ENCODE peak calls at places on chromosomes 3 and 15, in six cellular contexts. U, M, F, Y, I and S are unnamed samples.

GRCh38 chr15:73333001-73333400 is 35.8 kb downstream of the HCN4 start:
- DNase-seq in I (no peak), U (no peak), Y (no peak), F (no peak), M (no peak), S (no peak)

GRCh38 chr3:64594129-64594528 is 93.7 kb downstream of the ADAMTS9 start:
- DNase-seq in U (no peak), Y (no peak), I (no peak), F (no peak), M (no peak), S (peak; percentile 10)

GRCh38 chr15:85316244-85316934 is 64.0 kb upstream of the AKAP13 start:
- DNase-seq in Y (no peak), F (no peak), M (no peak), U (peak; percentile 46), I (peak; percentile 49), S (no peak)

GRCh38 chr3:196064006-196064405 is 17.9 kb downstream of the TFRC start:
- DNase-seq in F (no peak), U (peak; percentile 18), I (peak; percentile 26), M (no peak), Y (no peak), S (no peak)

GRCh38 chr15:61889706-61890105 is 170.5 kb downstream of the VPS13C start:
- DNase-seq in F (no peak), M (no peak), U (no peak), Y (no peak), I (no peak), S (no peak)

GRCh38 chr15:67189326-67190051 is 65.0 kb downstream of the AAGAB start:
- DNase-seq in M (no peak), Y (peak; percentile 66), F (peak; percentile 93), U (peak; percentile 59), I (no peak), S (no peak)

GRCh38 chr3:138479355-138479964 is 45.0 kb downstream of the ESYT3 start:
- DNase-seq in Y (no peak), I (peak; percentile 12), F (no peak), U (peak; percentile 22), M (peak; percentile 44), S (peak; percentile 88)

GRCh38 chr15:101204744-101205535 is 46.9 kb downstream of the CHSY1 start:
- DNase-seq in U (peak; percentile 93), F (no peak), Y (no peak), M (no peak), I (peak; percentile 21), S (no peak)

GRCh38 chr15:101244889-101245668 is 6.8 kb downstream of the CHSY1 start:
- DNase-seq in Y (no peak), M (no peak), F (no peak), U (no peak), I (no peak), S (no peak)

GRCh38 chr3:185653949-185654757 is 68.1 kb downstream of the SENP2 start:
- DNase-seq in I (peak; percentile 66), M (no peak), F (no peak), Y (no peak), U (no peak), S (no peak)

GRCh38 chr3:31858439-31858838 is 122.6 kb downstream of the OSBPL10 start:
- DNase-seq in M (peak; percentile 17), U (no peak), I (no peak), Y (no peak), F (no peak), S (peak; percentile 87)

GRCh38 chr3:187046033-187046432 is 93.3 kb downstream of the RPL39L start:
- DNase-seq in F (no peak), M (no peak), U (no peak), I (no peak), Y (no peak), S (no peak)
- H3K4me3 ChIP-seq in F (no peak overlapping the region), M (no peak overlapping the region), U (no peak overlapping the region), I (no peak overlapping the region), Y (no peak overlapping the region), S (no peak overlapping the region)

GRCh38 chr15:78034495-78035191 is 42.9 kb downstream of the TBC1D2B start:
- DNase-seq in U (no peak), F (no peak), Y (peak; percentile 66), M (peak; percentile 87), I (no peak), S (no peak)
- H3K4me3 ChIP-seq in U (no peak overlapping the region), F (no peak overlapping the region), Y (no peak overlapping the region), M (peak overlapping the region; percentile 44), I (no peak overlapping the region), S (no peak overlapping the region)

DNA sequence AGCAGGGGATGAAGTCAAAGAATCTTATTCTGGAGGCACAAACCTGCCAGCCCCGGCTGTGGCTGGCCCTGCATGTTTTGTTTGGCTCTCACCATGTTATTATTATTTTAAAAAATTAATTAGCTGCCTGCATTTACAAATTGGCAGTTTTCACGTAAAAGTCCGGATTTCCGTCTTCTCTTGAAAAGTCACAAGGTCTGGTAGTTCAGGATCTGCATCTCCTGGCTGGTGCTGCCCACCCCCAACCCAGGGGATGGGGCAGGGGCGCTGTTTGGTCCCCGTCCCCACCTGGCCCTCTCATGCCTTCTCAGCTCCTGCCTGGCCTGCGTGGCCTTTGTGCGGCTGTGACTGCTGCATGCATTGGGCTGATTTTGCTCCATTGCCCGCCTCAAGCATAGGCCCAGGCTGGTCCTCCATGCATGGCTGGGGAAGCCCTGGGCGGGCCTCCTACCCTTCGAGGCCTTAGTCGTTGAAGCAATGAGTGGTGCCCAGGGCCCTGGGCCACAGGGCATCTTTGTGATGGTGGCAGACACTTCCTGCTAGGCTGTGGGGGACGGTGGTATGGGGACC is 2.0 kb downstream of the FBLN2 start:
- DNase-seq in Y (no peak), M (no peak), F (no peak), U (no peak), I (no peak), S (no peak)
- H3K4me3 ChIP-seq in Y (no peak overlapping the region), M (no peak overlapping the region), F (peak overlapping the region; percentile 55), U (peak overlapping the region; percentile 64), I (no peak overlapping the region), S (no peak overlapping the region)

GRCh38 chr3:15271785-15272381 is 60.5 kb downstream of the SH3BP5 start:
- DNase-seq in I (no peak), Y (peak; percentile 47), F (no peak), U (no peak), M (no peak), S (no peak)

GRCh38 chr3:15271030-15271429 is 61.4 kb downstream of the SH3BP5 start:
- DNase-seq in F (no peak), Y (no peak), U (no peak), I (no peak), M (no peak), S (no peak)

GRCh38 chr3:15268033-15268631 is 62.1 kb downstream of the CAPN7 start:
- DNase-seq in F (peak; percentile 88), Y (peak; percentile 86), U (peak; percentile 82), M (peak; percentile 83), I (peak; percentile 63), S (peak; percentile 92)

GRCh38 chr3:15267502-15267901 is 61.5 kb downstream of the CAPN7 start:
- DNase-seq in U (no peak), M (no peak), I (no peak), Y (no peak), F (no peak), S (no peak)

GRCh38 chr3:15269091-15269989 is 63.0 kb downstream of the SH3BP5 start:
- DNase-seq in U (peak; percentile 90), Y (peak; percentile 71), M (no peak), F (peak; percentile 90), I (peak; percentile 94), S (no peak)
- H3K4me3 ChIP-seq in U (no peak overlapping the region), Y (no peak overlapping the region), M (no peak overlapping the region), F (no peak overlapping the region), I (no peak overlapping the region), S (no peak overlapping the region)

DNA sequence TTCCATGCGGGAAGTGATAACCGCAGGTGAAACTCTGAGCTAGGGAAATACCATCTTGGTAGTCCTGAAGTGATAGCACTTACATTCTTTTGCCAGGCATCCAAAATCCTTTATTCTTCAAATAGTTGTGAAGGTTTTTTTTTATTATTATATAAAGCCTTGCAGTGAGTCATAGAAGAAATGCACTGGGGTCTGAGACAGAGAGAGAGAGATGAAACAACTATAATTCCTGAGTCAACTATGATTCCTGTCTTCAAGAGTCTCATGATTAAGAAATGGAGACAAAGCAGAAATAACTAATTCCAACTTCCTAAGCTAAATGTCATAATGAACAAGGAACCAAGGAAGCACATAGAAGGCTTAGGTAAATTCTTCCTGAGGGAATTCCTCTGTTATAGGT is 495.6 kb downstream of the LPP start:
- DNase-seq in M (no peak), U (peak; percentile 46), Y (no peak), I (peak; percentile 69), F (no peak), S (no peak)
- H3K4me3 ChIP-seq in M (no peak overlapping the region), U (no peak overlapping the region), Y (no peak overlapping the region), I (no peak overlapping the region), F (no peak overlapping the region), S (no peak overlapping the region)

DNA sequence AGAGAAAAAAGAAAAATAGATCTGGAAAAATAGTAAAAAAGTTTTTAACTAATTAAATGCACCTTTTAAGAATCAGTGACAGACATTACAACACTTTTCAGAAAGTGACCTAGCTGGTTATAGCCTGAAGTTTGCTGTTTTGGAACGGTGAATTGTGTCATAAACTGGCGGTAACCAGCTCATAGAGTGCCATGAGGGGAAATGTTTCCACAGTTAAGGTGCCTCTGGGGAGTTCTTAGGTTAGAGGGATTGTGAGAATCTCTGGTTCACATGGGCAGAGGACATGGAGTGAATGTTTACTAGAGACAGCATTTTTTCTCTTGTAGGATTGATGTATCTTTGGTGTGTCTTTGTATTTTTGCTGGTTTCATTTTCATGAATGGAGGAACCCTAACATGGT is 2.8 kb downstream of the TBC1D23 start:
- DNase-seq in M (no peak), U (no peak), Y (no peak), I (no peak), F (no peak), S (no peak)
- H3K4me3 ChIP-seq in M (no peak overlapping the region), U (no peak overlapping the region), Y (no peak overlapping the region), I (no peak overlapping the region), F (peak overlapping the region; percentile 94), S (no peak overlapping the region)

GRCh38 chr3:46750555-46751038 is 32.9 kb upstream of the PRSS50 start:
- DNase-seq in Y (no peak), U (no peak), M (no peak), I (no peak), F (no peak), S (no peak)
- H3K4me3 ChIP-seq in Y (no peak overlapping the region), U (no peak overlapping the region), M (no peak overlapping the region), I (no peak overlapping the region), F (no peak overlapping the region), S (no peak overlapping the region)